ENCODE peak calls at places on chromosomes 3 and 15, in six cellular contexts. U is sigmoid colon, E is A549, T is gastrocnemius medialis, I is upper lobe of left lung, R is lower leg skin. X is an unnamed sample.

GRCh38 chr3:49020335-49021212 is 1.3 kb upstream of the NDUFAF3 start:
- DNase-seq in U (peak), I (peak), T (no peak), E (no peak), R (no peak), X (no peak)

GRCh38 chr3:52831500-52832301 is 1.2 kb upstream of the ITIH4 start:
- DNase-seq in E (peak), I (peak), U (peak), T (peak), R (peak), X (peak)

GRCh38 chr3:81602781-81603180 is 158.7 kb downstream of the GBE1 start:
- DNase-seq in R (no peak), E (no peak), I (no peak), T (no peak), U (no peak), X (no peak)

GRCh38 chr3:21645121-21645897 is 105.7 kb downstream of the ZNF385D start:
- DNase-seq in I (no peak), E (no peak), R (no peak), U (no peak), T (peak), X (no peak)

GRCh38 chr3:65436580-65436979 is 602.1 kb downstream of the MAGI1 start:
- DNase-seq in E (no peak), I (no peak), T (no peak), U (no peak), R (no peak), X (no peak)

GRCh38 chr3:139288266-139288821 is 55.5 kb upstream of the MRPS22 start:
- DNase-seq in R (no peak), E (no peak), T (no peak), U (no peak), I (no peak), X (no peak)

GRCh38 chr3:115885621-115886020 is 262.3 kb downstream of the GAP43 start:
- DNase-seq in R (no peak), U (no peak), E (no peak), T (no peak), I (no peak), X (no peak)

GRCh38 chr3:113745273-113746068 is 578 bp downstream of the NAA50 start:
- DNase-seq in T (peak), I (peak), R (peak), E (peak), U (peak), X (peak)

GRCh38 chr3:183182073-183182472 is 19.5 kb upstream of the LAMP3 start:
- DNase-seq in I (peak), R (no peak), U (no peak), E (no peak), T (no peak), X (no peak)

GRCh38 chr3:172751188-172751571 is 654 bp downstream of the ECT2 start:
- DNase-seq in T (no peak), I (no peak), R (no peak), E (no peak), U (no peak), X (no peak)

GRCh38 chr15:33837294-33837693 is 131.0 kb upstream of the CHRM5 start:
- DNase-seq in T (no peak), I (no peak), R (no peak), E (no peak), U (no peak), X (no peak)

GRCh38 chr15:28885630-28886430 is at the start of gene APBA2:
- DNase-seq in U (no peak), I (peak), T (no peak), E (peak), R (no peak), X (no peak)

GRCh38 chr3:132432639-132433038 is 15.3 kb downstream of the DNAJC13 start:
- DNase-seq in E (peak), I (no peak), T (no peak), U (no peak), R (no peak), X (no peak)

GRCh38 chr3:185552358-185552877 is at the start of gene LIPH:
- DNase-seq in I (no peak), E (peak), U (no peak), R (no peak), T (no peak), X (no peak)
- TF ChIP-seq POLR2A in I (peak), E (no peak), U (peak), R (no peak), T (no peak), X (no peak)

DNA sequence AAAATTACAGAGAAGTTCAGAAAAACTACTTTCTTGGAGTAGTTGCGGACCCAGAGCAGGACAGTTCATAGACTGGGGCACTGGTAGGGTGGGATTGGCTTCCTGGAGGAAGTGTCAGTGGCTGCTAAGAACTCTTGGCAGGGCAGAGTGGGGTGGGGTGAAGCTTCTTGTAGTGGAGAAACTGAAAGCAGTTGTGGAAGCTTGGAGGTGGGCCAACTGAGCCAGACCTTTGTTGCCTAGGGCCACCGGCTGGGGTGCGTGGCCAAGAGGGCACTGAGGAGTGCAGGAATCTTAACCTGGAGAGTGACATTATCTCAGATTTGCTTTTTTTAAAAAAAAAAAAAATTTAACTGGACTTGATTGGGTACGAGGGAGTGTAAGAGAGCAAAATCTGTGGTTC is 3.2 kb downstream of the KAT2B start:
- DNase-seq in R (peak), I (peak), E (no peak), T (peak), U (peak), X (peak)
- H3K4me3 ChIP-seq in R (no peak), I (peak), E (no peak), T (peak), U (peak), X (peak)

GRCh38 chr3:153138267-153139210 is 23.5 kb upstream of the RAP2B start:
- DNase-seq in R (peak), U (peak), I (no peak), T (peak), E (peak), X (no peak)
- TF ChIP-seq POLR2A in R (no peak), U (no peak), I (no peak), T (no peak), E (no peak), X (no peak)

DNA sequence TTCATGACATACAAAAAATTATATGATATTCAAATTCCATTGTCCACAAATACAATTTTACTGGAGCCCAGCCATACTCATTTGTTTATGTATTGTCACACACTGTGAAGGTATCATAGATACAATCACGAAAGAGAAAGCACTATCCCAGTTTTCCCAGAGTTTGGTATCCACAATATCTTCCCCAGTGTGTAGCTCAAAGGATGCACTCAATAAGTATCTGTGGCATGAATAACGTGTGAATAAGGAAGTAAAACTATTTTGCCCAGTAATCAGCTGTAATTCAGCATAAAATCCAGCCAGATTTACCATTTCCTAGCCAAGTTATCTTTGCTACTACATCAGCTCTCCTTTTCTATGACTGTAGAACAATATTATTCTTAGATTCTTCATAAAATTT is 131.3 kb upstream of the KCNMB2 start:
- DNase-seq in U (no peak), R (no peak), E (no peak), T (no peak), I (no peak), X (no peak)
- H3K4me3 ChIP-seq in U (no peak), R (no peak), E (no peak), T (no peak), I (no peak), X (no peak)

DNA sequence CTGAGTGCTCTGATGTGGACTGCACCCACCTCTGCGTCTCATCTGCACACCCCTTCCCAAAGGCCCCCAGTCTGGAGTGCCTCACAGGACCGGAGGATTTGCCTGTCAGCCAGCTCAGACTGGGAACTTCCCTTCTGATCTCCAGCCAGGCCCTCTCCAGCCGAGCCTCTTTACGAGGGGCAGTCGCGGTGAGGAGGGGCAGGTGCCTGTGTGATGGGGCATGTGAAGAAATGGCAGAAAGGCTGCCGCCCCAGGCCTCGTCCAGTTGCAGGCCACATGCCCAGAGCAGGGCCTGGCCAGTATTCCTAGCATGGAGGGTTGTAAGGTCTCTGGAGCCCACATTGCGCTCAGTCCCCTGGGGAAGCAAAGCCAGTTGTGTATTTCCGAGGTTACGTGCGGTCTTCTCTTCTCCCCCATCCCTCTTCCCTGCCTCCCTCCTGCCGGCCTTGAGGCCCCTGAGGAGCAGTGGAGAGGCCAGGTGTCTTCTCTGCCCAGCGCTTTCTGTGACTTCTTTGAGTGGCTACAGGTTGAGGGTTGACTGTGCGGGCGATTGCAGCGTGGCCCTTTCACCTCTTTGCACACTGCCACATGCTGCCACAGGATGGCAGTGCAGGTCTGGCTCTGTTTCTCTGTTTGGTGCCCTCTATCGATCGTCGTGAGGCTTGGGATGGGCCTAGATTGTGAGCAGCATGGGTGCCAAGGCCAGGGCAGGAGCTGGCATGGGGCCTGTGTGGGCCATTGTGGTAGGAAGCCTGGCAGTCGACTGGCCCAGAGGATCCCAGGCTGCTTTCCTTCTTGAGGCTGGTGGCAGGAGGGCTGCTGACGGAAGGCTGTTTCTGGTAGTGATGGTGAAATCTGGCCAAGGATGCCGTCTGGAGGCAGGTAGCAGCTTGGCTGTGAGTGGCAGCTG is 5.3 kb downstream of the CLK3 start:
- DNase-seq in T (no peak), U (no peak), E (peak), R (peak), I (peak), X (peak)
- TF ChIP-seq POLR2A in T (no peak), U (peak), E (no peak), R (no peak), I (no peak), X (no peak)

X was measured in tibial nerve.